ENCODE peak calls at places on chromosomes 11 and 22, in ten cellular contexts. One of them, this sample, is unnamed.

GRCh38 chr11:117833401-117833891 is 8.9 kb upstream of the FXYD2 start:
- DNase-seq in pons: no peak
- DNase-seq in head of caudate nucleus: peak; percentile 9
- DNase-seq in activated naive CD4-positive, alpha-beta T cell treated with anti-CD3 and anti-CD28 coated beads, Interleukin-2, amount 50 U/mL, for 16 hours: no peak
- DNase-seq in gastrocnemius medialis: peak; percentile 96
- DNase-seq in left cardiac atrium: peak; percentile 43
- DNase-seq in stimulated activated CD4-positive, alpha-beta T cell treated with anti-CD3 and anti-CD28 coated beads, Interleukin-15, amount 100 ng/mL, for 1 hour: no peak
- DNase-seq in neuronal stem cell: no peak
- DNase-seq in NCI-H1092 treated with DMSO at 0.1 percent for 48 hours: peak; percentile 87
- DNase-seq in psoas muscle: peak; percentile 81
- DNase-seq in this sample: no peak

GRCh38 chr11:126282742-126283591 is at the start of gene TIRAP:
- DNase-seq in pons: no peak
- DNase-seq in head of caudate nucleus: peak; percentile 57
- DNase-seq in activated naive CD4-positive, alpha-beta T cell treated with anti-CD3 and anti-CD28 coated beads, Interleukin-2, amount 50 U/mL, for 16 hours: peak; percentile 63
- DNase-seq in gastrocnemius medialis: peak; percentile 59
- DNase-seq in left cardiac atrium: peak; percentile 72
- DNase-seq in stimulated activated CD4-positive, alpha-beta T cell treated with anti-CD3 and anti-CD28 coated beads, Interleukin-15, amount 100 ng/mL, for 1 hour: peak; percentile 35
- DNase-seq in neuronal stem cell: no peak
- DNase-seq in NCI-H1092 treated with DMSO at 0.1 percent for 48 hours: peak; percentile 65
- DNase-seq in psoas muscle: peak; percentile 78
- DNase-seq in this sample: peak; percentile 56

GRCh38 chr11:133240908-133241307 is 291.4 kb downstream of the OPCML start:
- DNase-seq in pons: no peak
- DNase-seq in head of caudate nucleus: no peak
- DNase-seq in activated naive CD4-positive, alpha-beta T cell treated with anti-CD3 and anti-CD28 coated beads, Interleukin-2, amount 50 U/mL, for 16 hours: no peak
- DNase-seq in gastrocnemius medialis: no peak
- DNase-seq in left cardiac atrium: no peak
- DNase-seq in stimulated activated CD4-positive, alpha-beta T cell treated with anti-CD3 and anti-CD28 coated beads, Interleukin-15, amount 100 ng/mL, for 1 hour: no peak
- DNase-seq in neuronal stem cell: no peak
- DNase-seq in NCI-H1092 treated with DMSO at 0.1 percent for 48 hours: no peak
- DNase-seq in psoas muscle: no peak
- DNase-seq in this sample: no peak

GRCh38 chr11:64741393-64742086 is 2.4 kb downstream of the RASGRP2 start:
- DNase-seq in pons: no peak
- DNase-seq in head of caudate nucleus: peak; percentile 65
- DNase-seq in activated naive CD4-positive, alpha-beta T cell treated with anti-CD3 and anti-CD28 coated beads, Interleukin-2, amount 50 U/mL, for 16 hours: no peak
- DNase-seq in gastrocnemius medialis: no peak
- DNase-seq in left cardiac atrium: no peak
- DNase-seq in stimulated activated CD4-positive, alpha-beta T cell treated with anti-CD3 and anti-CD28 coated beads, Interleukin-15, amount 100 ng/mL, for 1 hour: no peak
- DNase-seq in neuronal stem cell: no peak
- DNase-seq in NCI-H1092 treated with DMSO at 0.1 percent for 48 hours: no peak
- DNase-seq in psoas muscle: no peak
- DNase-seq in this sample: no peak

GRCh38 chr11:14773755-14774154 is 118.3 kb downstream of the CYP2R1 start:
- DNase-seq in pons: no peak
- DNase-seq in head of caudate nucleus: no peak
- DNase-seq in activated naive CD4-positive, alpha-beta T cell treated with anti-CD3 and anti-CD28 coated beads, Interleukin-2, amount 50 U/mL, for 16 hours: no peak
- DNase-seq in gastrocnemius medialis: no peak
- DNase-seq in left cardiac atrium: no peak
- DNase-seq in stimulated activated CD4-positive, alpha-beta T cell treated with anti-CD3 and anti-CD28 coated beads, Interleukin-15, amount 100 ng/mL, for 1 hour: no peak
- DNase-seq in neuronal stem cell: no peak
- DNase-seq in NCI-H1092 treated with DMSO at 0.1 percent for 48 hours: no peak
- DNase-seq in psoas muscle: no peak
- DNase-seq in this sample: no peak

GRCh38 chr11:112903310-112903709 is 57.9 kb upstream of the NCAM1 start:
- DNase-seq in pons: peak; percentile 98
- DNase-seq in head of caudate nucleus: peak; percentile 55
- DNase-seq in activated naive CD4-positive, alpha-beta T cell treated with anti-CD3 and anti-CD28 coated beads, Interleukin-2, amount 50 U/mL, for 16 hours: no peak
- DNase-seq in gastrocnemius medialis: no peak
- DNase-seq in left cardiac atrium: no peak
- DNase-seq in stimulated activated CD4-positive, alpha-beta T cell treated with anti-CD3 and anti-CD28 coated beads, Interleukin-15, amount 100 ng/mL, for 1 hour: no peak
- DNase-seq in neuronal stem cell: no peak
- DNase-seq in NCI-H1092 treated with DMSO at 0.1 percent for 48 hours: peak; percentile 32
- DNase-seq in psoas muscle: no peak
- DNase-seq in this sample: no peak

GRCh38 chr22:41982886-41983285 is 13.6 kb downstream of the SEPTIN3 start:
- DNase-seq in pons: no peak
- DNase-seq in head of caudate nucleus: no peak
- DNase-seq in activated naive CD4-positive, alpha-beta T cell treated with anti-CD3 and anti-CD28 coated beads, Interleukin-2, amount 50 U/mL, for 16 hours: no peak
- DNase-seq in gastrocnemius medialis: no peak
- DNase-seq in left cardiac atrium: no peak
- DNase-seq in stimulated activated CD4-positive, alpha-beta T cell treated with anti-CD3 and anti-CD28 coated beads, Interleukin-15, amount 100 ng/mL, for 1 hour: no peak
- DNase-seq in neuronal stem cell: no peak
- DNase-seq in NCI-H1092 treated with DMSO at 0.1 percent for 48 hours: no peak
- DNase-seq in psoas muscle: no peak
- DNase-seq in this sample: no peak

GRCh38 chr11:1871531-1871930 is 18.6 kb downstream of the LSP1 start:
- DNase-seq in pons: no peak
- DNase-seq in head of caudate nucleus: no peak
- DNase-seq in activated naive CD4-positive, alpha-beta T cell treated with anti-CD3 and anti-CD28 coated beads, Interleukin-2, amount 50 U/mL, for 16 hours: peak; percentile 9
- DNase-seq in gastrocnemius medialis: no peak
- DNase-seq in left cardiac atrium: peak; percentile 19
- DNase-seq in stimulated activated CD4-positive, alpha-beta T cell treated with anti-CD3 and anti-CD28 coated beads, Interleukin-15, amount 100 ng/mL, for 1 hour: no peak
- DNase-seq in neuronal stem cell: no peak
- DNase-seq in NCI-H1092 treated with DMSO at 0.1 percent for 48 hours: no peak
- DNase-seq in psoas muscle: no peak
- DNase-seq in this sample: no peak

GRCh38 chr22:26894362-26894761 is 237.0 kb downstream of the MIAT start:
- DNase-seq in pons: no peak
- DNase-seq in head of caudate nucleus: no peak
- DNase-seq in activated naive CD4-positive, alpha-beta T cell treated with anti-CD3 and anti-CD28 coated beads, Interleukin-2, amount 50 U/mL, for 16 hours: no peak
- DNase-seq in gastrocnemius medialis: no peak
- DNase-seq in left cardiac atrium: no peak
- DNase-seq in stimulated activated CD4-positive, alpha-beta T cell treated with anti-CD3 and anti-CD28 coated beads, Interleukin-15, amount 100 ng/mL, for 1 hour: no peak
- DNase-seq in neuronal stem cell: no peak
- DNase-seq in NCI-H1092 treated with DMSO at 0.1 percent for 48 hours: no peak
- DNase-seq in psoas muscle: no peak
- DNase-seq in this sample: no peak

This sample was measured in central memory CD8-positive, alpha-beta T cell.